ENCODE peak calls at places on chromosomes 16 and 17, in four cellular contexts. One of them, this sample, is unnamed.

GRCh38 chr17:13350466-13350865 is 251.3 kb downstream of the HS3ST3A1 start:
- DNase-seq in K562: no peak
- DNase-seq in GM12891: no peak
- DNase-seq in HepG2: no peak
- DNase-seq in this sample: no peak

GRCh38 chr17:164536-165235 is 16.8 kb downstream of the DOC2B start:
- DNase-seq in GM12891: peak
- DNase-seq in K562: peak
- DNase-seq in HepG2: peak
- DNase-seq in this sample: no peak

GRCh38 chr16:85735225-85735722 is 15.6 kb downstream of the C16orf74 start:
- DNase-seq in HepG2: no peak
- DNase-seq in K562: no peak
- DNase-seq in GM12891: peak
- DNase-seq in this sample: peak

GRCh38 chr17:3024346-3024745 is 39.1 kb downstream of the OR1D5 start:
- DNase-seq in K562: no peak
- DNase-seq in HepG2: no peak
- DNase-seq in GM12891: no peak
- DNase-seq in this sample: no peak

GRCh38 chr17:48642059-48642842 is 16.1 kb upstream of the HOXB9 start:
- DNase-seq in K562: no peak
- DNase-seq in HepG2: no peak
- DNase-seq in GM12891: no peak
- DNase-seq in this sample: no peak

GRCh38 chr16:48353565-48354163 is 31.5 kb downstream of the SIAH1 start:
- DNase-seq in K562: peak
- DNase-seq in HepG2: peak
- DNase-seq in GM12891: peak
- DNase-seq in this sample: peak

GRCh38 chr16:81489547-81490267 is 45.1 kb downstream of the CMIP start:
- DNase-seq in K562: no peak
- DNase-seq in HepG2: no peak
- DNase-seq in GM12891: no peak
- DNase-seq in this sample: no peak

GRCh38 chr16:75257886-75258806 is 6.7 kb upstream of the BCAR1 start:
- DNase-seq in HepG2: no peak
- DNase-seq in K562: no peak
- DNase-seq in GM12891: no peak
- DNase-seq in this sample: no peak

GRCh38 chr16:87274808-87275207 is 42.4 kb downstream of the C16orf95 start:
- DNase-seq in HepG2: no peak
- DNase-seq in K562: no peak
- DNase-seq in GM12891: no peak
- DNase-seq in this sample: no peak

GRCh38 chr16:87276091-87276561 is 41.1 kb downstream of the C16orf95 start:
- DNase-seq in GM12891: no peak
- DNase-seq in HepG2: no peak
- DNase-seq in K562: no peak
- DNase-seq in this sample: no peak

GRCh38 chr16:87276926-87277325 is 40.3 kb downstream of the C16orf95 start:
- DNase-seq in K562: no peak
- DNase-seq in HepG2: no peak
- DNase-seq in GM12891: no peak
- DNase-seq in this sample: no peak

GRCh38 chr16:87279094-87279658 is 38.0 kb downstream of the C16orf95 start:
- DNase-seq in HepG2: no peak
- DNase-seq in GM12891: no peak
- DNase-seq in K562: no peak
- DNase-seq in this sample: no peak

DNA sequence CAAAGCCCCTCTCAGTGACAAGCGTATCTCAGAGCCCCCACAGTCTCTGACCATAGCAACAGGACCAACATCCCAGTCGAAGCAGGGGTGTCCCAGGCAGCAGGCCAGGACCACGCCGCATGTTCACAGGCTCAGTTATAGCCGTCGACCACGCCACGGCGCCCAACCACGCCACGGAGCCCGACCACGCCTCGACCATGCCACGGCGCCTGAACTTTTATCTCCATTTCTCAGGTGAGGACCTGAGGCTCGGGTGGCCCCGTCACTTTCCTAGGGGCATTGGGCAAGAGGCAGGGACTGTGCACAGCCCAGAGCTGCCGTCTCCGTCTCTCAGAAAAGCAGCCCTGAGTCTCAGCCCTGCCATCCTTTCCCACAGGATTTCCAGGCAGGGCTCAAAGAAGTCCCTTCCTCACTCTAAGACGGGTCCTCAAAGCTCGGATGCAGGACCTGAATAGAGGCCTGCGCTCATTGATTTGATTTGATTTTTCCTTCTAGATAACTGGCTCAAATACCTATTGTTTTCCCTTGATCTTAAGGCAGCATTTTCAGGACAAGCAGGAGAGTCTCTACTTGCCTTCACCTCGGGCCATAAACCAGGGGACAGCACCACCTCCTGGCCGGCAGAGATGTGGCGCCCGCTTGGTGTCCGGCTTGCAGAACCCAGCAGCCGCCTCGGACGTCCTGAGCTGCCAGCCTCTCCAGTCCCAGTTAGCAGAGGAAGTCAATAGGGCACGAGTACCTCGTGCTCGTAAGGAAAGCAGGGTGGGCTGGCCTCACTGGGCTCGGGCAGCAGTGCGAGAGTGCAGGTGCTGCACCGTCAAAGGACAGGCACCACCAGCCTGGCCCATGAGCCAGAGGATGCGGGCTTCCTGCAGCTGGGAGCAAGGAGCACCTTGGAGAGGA is 38.8 kb downstream of the C16orf95 start:
- DNase-seq in K562: peak
- DNase-seq in GM12891: peak
- DNase-seq in HepG2: peak
- DNase-seq in this sample: peak
- TF ChIP-seq TAF1 in K562: no peak
- TF ChIP-seq TAF1 in GM12891: no peak
- TF ChIP-seq TAF1 in HepG2: no peak
- TF ChIP-seq TAF1 in this sample: no peak

GRCh38 chr16:13471478-13471877 is 448.5 kb upstream of the ERCC4 start:
- DNase-seq in K562: no peak
- DNase-seq in GM12891: no peak
- DNase-seq in HepG2: no peak
- DNase-seq in this sample: no peak

DNA sequence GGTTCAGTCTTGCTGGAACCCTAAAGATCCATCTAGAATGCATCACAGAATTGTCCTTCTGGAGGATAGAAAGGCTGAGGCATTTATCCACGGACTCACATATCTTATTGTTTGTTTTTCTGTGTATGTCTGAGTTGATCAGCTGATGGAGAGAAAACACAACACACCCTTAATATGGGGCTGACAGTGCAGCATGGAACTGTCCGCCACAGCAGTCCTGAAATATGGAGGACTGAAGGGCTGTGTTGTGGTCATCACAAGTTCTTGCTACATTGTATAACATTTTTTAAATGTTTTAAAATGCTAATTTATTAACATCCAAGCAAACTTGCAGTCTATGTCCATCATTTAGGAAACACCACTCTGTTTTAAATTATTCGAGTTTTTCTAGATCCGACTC is 448.9 kb upstream of the ERCC4 start:
- DNase-seq in K562: no peak
- DNase-seq in HepG2: no peak
- DNase-seq in GM12891: no peak
- DNase-seq in this sample: no peak
- TF ChIP-seq TAF1 in K562: no peak
- TF ChIP-seq TAF1 in HepG2: no peak
- TF ChIP-seq TAF1 in GM12891: no peak
- TF ChIP-seq TAF1 in this sample: no peak

GRCh38 chr17:4479340-4479981 is 19.2 kb upstream of the SPNS2 start:
- DNase-seq in HepG2: no peak
- DNase-seq in K562: no peak
- DNase-seq in GM12891: no peak
- DNase-seq in this sample: no peak

GRCh38 chr17:4477286-4477791 is 21.3 kb upstream of the SPNS2 start:
- DNase-seq in K562: no peak
- DNase-seq in HepG2: no peak
- DNase-seq in GM12891: no peak
- DNase-seq in this sample: no peak

GRCh38 chr17:4479982-4480751 is 18.5 kb upstream of the SPNS2 start:
- DNase-seq in HepG2: no peak
- DNase-seq in K562: no peak
- DNase-seq in GM12891: no peak
- DNase-seq in this sample: no peak

GRCh38 chr17:4476512-4477070 is 22.1 kb upstream of the SPNS2 start:
- DNase-seq in GM12891: no peak
- DNase-seq in K562: no peak
- DNase-seq in HepG2: no peak
- DNase-seq in this sample: no peak

GRCh38 chr17:4478318-4478830 is 20.3 kb upstream of the SPNS2 start:
- DNase-seq in HepG2: no peak
- DNase-seq in K562: no peak
- DNase-seq in GM12891: no peak
- DNase-seq in this sample: no peak
- TF ChIP-seq TAF1 in HepG2: no peak
- TF ChIP-seq TAF1 in K562: no peak
- TF ChIP-seq TAF1 in GM12891: no peak
- TF ChIP-seq TAF1 in this sample: no peak

DNA sequence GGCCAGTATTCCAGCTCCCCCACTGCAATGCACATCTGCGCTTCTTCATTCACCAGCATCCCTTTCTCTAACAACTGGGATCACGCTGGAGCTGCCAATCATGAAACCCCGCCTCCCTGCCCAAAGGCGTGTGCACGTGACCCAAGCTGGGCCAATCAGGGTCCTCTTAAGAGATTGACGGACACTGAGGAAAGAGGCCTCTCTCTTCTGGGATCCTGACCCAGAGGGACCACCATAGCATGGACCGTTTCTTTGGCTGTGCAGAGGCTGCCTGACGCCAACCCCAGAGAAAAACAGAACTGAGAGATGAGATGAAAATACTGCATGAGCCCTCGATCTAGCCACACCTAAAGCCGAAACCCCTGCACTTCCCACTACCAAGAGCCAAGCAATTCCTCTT is 32.0 kb downstream of the COTL1 start:
- DNase-seq in GM12891: peak
- DNase-seq in HepG2: no peak
- DNase-seq in K562: peak
- DNase-seq in this sample: peak
- TF ChIP-seq TAF1 in GM12891: no peak
- TF ChIP-seq TAF1 in HepG2: no peak
- TF ChIP-seq TAF1 in K562: no peak
- TF ChIP-seq TAF1 in this sample: no peak

DNA sequence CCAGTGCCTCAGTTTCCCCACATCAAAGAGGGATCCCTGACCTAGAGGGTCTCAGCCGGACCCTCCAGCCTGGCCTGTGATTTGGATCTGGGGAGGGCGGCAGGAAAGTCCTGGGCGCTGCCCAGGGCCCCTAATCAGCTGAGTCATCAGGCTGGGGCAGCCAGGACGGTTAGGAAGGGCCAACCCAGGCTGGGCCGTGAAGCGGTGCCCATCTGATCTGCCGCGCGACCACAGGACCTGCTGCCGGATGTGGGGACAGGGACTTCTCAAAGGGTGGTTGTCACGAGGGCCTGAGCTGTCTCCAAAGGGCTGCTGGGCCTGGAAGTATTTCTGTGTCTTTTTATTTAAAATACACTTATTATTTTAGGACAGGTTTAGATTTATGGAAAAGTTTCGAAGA is 4.4 kb downstream of the TPSAB1 start:
- DNase-seq in HepG2: no peak
- DNase-seq in K562: no peak
- DNase-seq in GM12891: no peak
- DNase-seq in this sample: no peak
- TF ChIP-seq TAF1 in HepG2: no peak
- TF ChIP-seq TAF1 in K562: no peak
- TF ChIP-seq TAF1 in GM12891: no peak
- TF ChIP-seq TAF1 in this sample: no peak

GRCh38 chr17:73311428-73311780 is 397 bp downstream of the CDC42EP4 start:
- DNase-seq in GM12891: no peak
- DNase-seq in K562: peak
- DNase-seq in HepG2: no peak
- DNase-seq in this sample: no peak
- TF ChIP-seq TAF1 in GM12891: no peak
- TF ChIP-seq TAF1 in K562: no peak
- TF ChIP-seq TAF1 in HepG2: no peak
- TF ChIP-seq TAF1 in this sample: no peak

GRCh38 chr17:77316191-77316641 is 175.4 kb downstream of the SEC14L1 start:
- DNase-seq in K562: no peak
- DNase-seq in HepG2: no peak
- DNase-seq in GM12891: no peak
- DNase-seq in this sample: no peak
- TF ChIP-seq TAF1 in K562: no peak
- TF ChIP-seq TAF1 in HepG2: no peak
- TF ChIP-seq TAF1 in GM12891: no peak
- TF ChIP-seq TAF1 in this sample: no peak

GRCh38 chr17:42068979-42069378 is 18.6 kb upstream of the C17orf113 start:
- DNase-seq in HepG2: no peak
- DNase-seq in K562: no peak
- DNase-seq in GM12891: no peak
- DNase-seq in this sample: no peak

GRCh38 chr17:42061641-42062487 is 11.5 kb upstream of the C17orf113 start:
- DNase-seq in K562: no peak
- DNase-seq in HepG2: no peak
- DNase-seq in GM12891: no peak
- DNase-seq in this sample: no peak

GRCh38 chr17:42062673-42063072 is 12.3 kb upstream of the C17orf113 start:
- DNase-seq in HepG2: no peak
- DNase-seq in GM12891: no peak
- DNase-seq in K562: no peak
- DNase-seq in this sample: no peak

GRCh38 chr17:42067371-42068180 is 17.2 kb upstream of the C17orf113 start:
- DNase-seq in K562: peak
- DNase-seq in HepG2: peak
- DNase-seq in GM12891: no peak
- DNase-seq in this sample: no peak

GRCh38 chr17:42065201-42065600 is 14.8 kb upstream of the C17orf113 start:
- DNase-seq in K562: no peak
- DNase-seq in GM12891: no peak
- DNase-seq in HepG2: no peak
- DNase-seq in this sample: no peak
- TF ChIP-seq TAF1 in K562: no peak
- TF ChIP-seq TAF1 in GM12891: no peak
- TF ChIP-seq TAF1 in HepG2: no peak
- TF ChIP-seq TAF1 in this sample: no peak

GRCh38 chr17:4902540-4902939 is 358 bp downstream of the CHRNE start:
- DNase-seq in K562: no peak
- DNase-seq in HepG2: no peak
- DNase-seq in GM12891: no peak
- DNase-seq in this sample: no peak
- TF ChIP-seq TAF1 in K562: no peak
- TF ChIP-seq TAF1 in HepG2: no peak
- TF ChIP-seq TAF1 in GM12891: no peak
- TF ChIP-seq TAF1 in this sample: no peak

GRCh38 chr17:7720125-7720524 is 2.6 kb downstream of the DNAH2 start:
- DNase-seq in GM12891: no peak
- DNase-seq in HepG2: no peak
- DNase-seq in K562: no peak
- DNase-seq in this sample: no peak
- TF ChIP-seq TAF1 in GM12891: no peak
- TF ChIP-seq TAF1 in HepG2: no peak
- TF ChIP-seq TAF1 in K562: no peak
- TF ChIP-seq TAF1 in this sample: no peak

This sample was measured in GM12892.